ENCODE peak calls at places on chromosomes 16 and 17, in five cellular contexts. One of them, this sample, is unnamed.

GRCh38 chr16:14172200-14172805 is 101.2 kb downstream of the MRTFB start:
- DNase-seq in 8988T: no peak
- DNase-seq in fibroblast of gingiva: peak; percentile 64
- DNase-seq in NCI-H1048: no peak
- DNase-seq in stromal cell of bone marrow: no peak
- DNase-seq in this sample: no peak

GRCh38 chr16:28935924-28936783 is 4.4 kb downstream of the CD19 start:
- DNase-seq in fibroblast of gingiva: peak; percentile 58
- DNase-seq in stromal cell of bone marrow: peak; percentile 55
- DNase-seq in 8988T: peak; percentile 50
- DNase-seq in NCI-H1048: peak; percentile 45
- DNase-seq in this sample: peak; percentile 48

GRCh38 chr17:67628580-67629013 is 89.1 kb upstream of the NOL11 start:
- DNase-seq in NCI-H1048: no peak
- DNase-seq in 8988T: no peak
- DNase-seq in stromal cell of bone marrow: no peak
- DNase-seq in fibroblast of gingiva: peak; percentile 20
- DNase-seq in this sample: no peak

GRCh38 chr16:5510819-5511370 is 413.3 kb upstream of the EEF2KMT start:
- DNase-seq in NCI-H1048: no peak
- DNase-seq in fibroblast of gingiva: no peak
- DNase-seq in 8988T: no peak
- DNase-seq in stromal cell of bone marrow: no peak
- DNase-seq in this sample: no peak

GRCh38 chr17:68981288-68981687 is 26.1 kb upstream of the ABCA8 start:
- DNase-seq in 8988T: no peak
- DNase-seq in fibroblast of gingiva: peak; percentile 89
- DNase-seq in stromal cell of bone marrow: peak; percentile 96
- DNase-seq in NCI-H1048: no peak
- DNase-seq in this sample: no peak

GRCh38 chr17:39742126-39742855 is 4.6 kb downstream of the GRB7 start:
- DNase-seq in stromal cell of bone marrow: no peak
- DNase-seq in 8988T: no peak
- DNase-seq in NCI-H1048: no peak
- DNase-seq in fibroblast of gingiva: no peak
- DNase-seq in this sample: no peak

GRCh38 chr16:11824362-11824761 is 27.0 kb downstream of the RSL1D1 start:
- DNase-seq in NCI-H1048: no peak
- DNase-seq in stromal cell of bone marrow: no peak
- DNase-seq in 8988T: no peak
- DNase-seq in fibroblast of gingiva: peak; percentile 72
- DNase-seq in this sample: peak; percentile 20

GRCh38 chr17:9266031-9266680 is 244.8 kb downstream of the NTN1 start:
- DNase-seq in stromal cell of bone marrow: no peak
- DNase-seq in 8988T: no peak
- DNase-seq in NCI-H1048: no peak
- DNase-seq in fibroblast of gingiva: no peak
- DNase-seq in this sample: no peak

GRCh38 chr17:79797492-79798295 is 817 bp upstream of the CBX8 start:
- DNase-seq in fibroblast of gingiva: no peak
- DNase-seq in NCI-H1048: no peak
- DNase-seq in 8988T: no peak
- DNase-seq in stromal cell of bone marrow: no peak
- DNase-seq in this sample: peak; percentile 87

GRCh38 chr17:41653421-41654133 is 29.2 kb upstream of the KRT17 start:
- DNase-seq in NCI-H1048: no peak
- DNase-seq in stromal cell of bone marrow: no peak
- DNase-seq in 8988T: no peak
- DNase-seq in fibroblast of gingiva: no peak
- DNase-seq in this sample: no peak

GRCh38 chr16:30985401-30986128 is 558 bp downstream of the HSD3B7 start:
- DNase-seq in fibroblast of gingiva: peak; percentile 20
- DNase-seq in 8988T: no peak
- DNase-seq in stromal cell of bone marrow: peak; percentile 54
- DNase-seq in NCI-H1048: no peak
- DNase-seq in this sample: peak; percentile 81

GRCh38 chr16:54403580-54403979 is 117.0 kb upstream of the IRX3 start:
- DNase-seq in NCI-H1048: no peak
- DNase-seq in 8988T: no peak
- DNase-seq in stromal cell of bone marrow: no peak
- DNase-seq in fibroblast of gingiva: no peak
- DNase-seq in this sample: no peak

GRCh38 chr16:67451704-67452435 is 20.9 kb downstream of the HSD11B2 start:
- DNase-seq in fibroblast of gingiva: peak; percentile 24
- DNase-seq in 8988T: no peak
- DNase-seq in NCI-H1048: no peak
- DNase-seq in stromal cell of bone marrow: no peak
- DNase-seq in this sample: no peak

GRCh38 chr17:49575524-49576120 is at the start of gene NXPH3:
- DNase-seq in fibroblast of gingiva: peak; percentile 47
- DNase-seq in 8988T: peak; percentile 78
- DNase-seq in NCI-H1048: no peak
- DNase-seq in stromal cell of bone marrow: no peak
- DNase-seq in this sample: peak; percentile 85

GRCh38 chr17:62963296-62963695 is 2.7 kb upstream of the TANC2 start:
- DNase-seq in 8988T: peak; percentile 52
- DNase-seq in stromal cell of bone marrow: peak; percentile 57
- DNase-seq in NCI-H1048: no peak
- DNase-seq in fibroblast of gingiva: no peak
- DNase-seq in this sample: peak; percentile 35

GRCh38 chr16:89200850-89201466 is 621 bp upstream of the SLC22A31 start:
- DNase-seq in stromal cell of bone marrow: no peak
- DNase-seq in NCI-H1048: no peak
- DNase-seq in fibroblast of gingiva: no peak
- DNase-seq in 8988T: no peak
- DNase-seq in this sample: peak; percentile 60

GRCh38 chr17:63842173-63842539 is 329 bp downstream of the SMARCD2 start:
- DNase-seq in stromal cell of bone marrow: no peak
- DNase-seq in 8988T: no peak
- DNase-seq in fibroblast of gingiva: no peak
- DNase-seq in NCI-H1048: no peak
- DNase-seq in this sample: peak; percentile 28

GRCh38 chr16:84361546-84361945 is 6.8 kb upstream of the ATP2C2 start:
- DNase-seq in fibroblast of gingiva: no peak
- DNase-seq in NCI-H1048: no peak
- DNase-seq in 8988T: no peak
- DNase-seq in stromal cell of bone marrow: no peak
- DNase-seq in this sample: no peak

GRCh38 chr17:81036128-81036891 is 1.4 kb downstream of the BAIAP2 start:
- DNase-seq in fibroblast of gingiva: no peak
- DNase-seq in NCI-H1048: no peak
- DNase-seq in 8988T: no peak
- DNase-seq in stromal cell of bone marrow: no peak
- DNase-seq in this sample: no peak

GRCh38 chr16:50154369-50154947 is 1.4 kb downstream of the TENT4B start:
- DNase-seq in fibroblast of gingiva: no peak
- DNase-seq in 8988T: no peak
- DNase-seq in stromal cell of bone marrow: no peak
- DNase-seq in NCI-H1048: no peak
- DNase-seq in this sample: no peak

GRCh38 chr17:39622380-39623006 is 4.3 kb upstream of the PPP1R1B start:
- DNase-seq in fibroblast of gingiva: no peak
- DNase-seq in stromal cell of bone marrow: no peak
- DNase-seq in 8988T: no peak
- DNase-seq in NCI-H1048: no peak
- DNase-seq in this sample: no peak

GRCh38 chr17:49523706-49524472 is 28.8 kb downstream of the NGFR start:
- DNase-seq in NCI-H1048: no peak
- DNase-seq in 8988T: no peak
- DNase-seq in fibroblast of gingiva: no peak
- DNase-seq in stromal cell of bone marrow: no peak
- DNase-seq in this sample: no peak

GRCh38 chr16:85137323-85138072 is 25.2 kb upstream of the CIBAR2 start:
- DNase-seq in fibroblast of gingiva: peak; percentile 96
- DNase-seq in NCI-H1048: no peak
- DNase-seq in 8988T: no peak
- DNase-seq in stromal cell of bone marrow: peak; percentile 89
- DNase-seq in this sample: peak; percentile 90

GRCh38 chr16:88742896-88743605 is 36.7 kb downstream of the CTU2 start:
- DNase-seq in NCI-H1048: no peak
- DNase-seq in stromal cell of bone marrow: no peak
- DNase-seq in fibroblast of gingiva: no peak
- DNase-seq in 8988T: no peak
- DNase-seq in this sample: no peak

GRCh38 chr17:36205637-36206458 is 5.0 kb upstream of the CCL4L2 start:
- DNase-seq in 8988T: no peak
- DNase-seq in stromal cell of bone marrow: no peak
- DNase-seq in fibroblast of gingiva: no peak
- DNase-seq in NCI-H1048: no peak
- DNase-seq in this sample: no peak

GRCh38 chr16:1613728-1614225 is 1.6 kb downstream of the CRAMP1 start:
- DNase-seq in NCI-H1048: no peak
- DNase-seq in 8988T: peak; percentile 32
- DNase-seq in fibroblast of gingiva: no peak
- DNase-seq in stromal cell of bone marrow: no peak
- DNase-seq in this sample: peak; percentile 40

This sample was measured in HuH-7.5.